ENCODE peak calls at places on chromosomes 13 and 19, in nine cellular contexts. F is astrocyte of the cerebellum, A is fibroblast of lung, Q is NB4, U is Calu3, K is choroid plexus epithelial cell, P is dorsolateral prefrontal cortex, M is heart left ventricle, N is body of pancreas. Y is an unnamed sample.

GRCh38 chr19:14689598-14690503 is at the start of gene ZNF333:
- DNase-seq in F (peak), A (peak), Q (peak), U (peak), K (peak), P (peak), M (peak), N (peak), Y (peak)

GRCh38 chr13:27125357-27126282 is 46.0 kb downstream of the USP12 start:
- DNase-seq in F (no peak), A (no peak), Q (no peak), U (no peak), K (peak), P (no peak), M (no peak), N (no peak), Y (no peak)

GRCh38 chr13:51894239-51894638 is 32.5 kb downstream of the CCDC70 start:
- DNase-seq in F (no peak), A (no peak), Q (no peak), U (no peak), K (no peak), P (no peak), M (no peak), N (no peak), Y (no peak)

GRCh38 chr13:107650081-107650701 is 565.1 kb downstream of the LIG4 start:
- DNase-seq in F (peak), A (peak), Q (peak), U (peak), K (peak), P (peak), M (peak), N (peak), Y (peak)

GRCh38 chr19:5032101-5032967 is 63.4 kb downstream of the KDM4B start:
- DNase-seq in F (no peak), A (no peak), Q (no peak), U (no peak), K (no peak), P (no peak), M (peak), N (no peak), Y (peak)

GRCh38 chr13:42702726-42703125 is 78.7 kb upstream of the FAM216B start:
- DNase-seq in F (no peak), A (peak), Q (no peak), U (no peak), K (peak), P (no peak), M (no peak), N (no peak), Y (peak)

GRCh38 chr19:27759896-27760295 is 1453.1 kb downstream of the UQCRFS1 start:
- DNase-seq in F (no peak), A (no peak), Q (no peak), U (no peak), K (no peak), P (no peak), M (no peak), N (no peak), Y (no peak)

GRCh38 chr13:98475521-98475920 is 101.4 kb downstream of the STK24 start:
- DNase-seq in F (no peak), A (no peak), Q (peak), U (peak), K (peak), P (no peak), M (no peak), N (no peak), Y (no peak)

GRCh38 chr19:10112037-10112751 is 701 bp downstream of the P2RY11 start:
- DNase-seq in F (no peak), A (no peak), Q (peak), U (no peak), K (peak), P (no peak), M (no peak), N (no peak), Y (no peak)

GRCh38 chr19:19345970-19346369 is 25.3 kb downstream of the MAU2 start:
- DNase-seq in F (no peak), A (no peak), Q (no peak), U (no peak), K (no peak), P (no peak), M (no peak), N (no peak), Y (no peak)

DNA sequence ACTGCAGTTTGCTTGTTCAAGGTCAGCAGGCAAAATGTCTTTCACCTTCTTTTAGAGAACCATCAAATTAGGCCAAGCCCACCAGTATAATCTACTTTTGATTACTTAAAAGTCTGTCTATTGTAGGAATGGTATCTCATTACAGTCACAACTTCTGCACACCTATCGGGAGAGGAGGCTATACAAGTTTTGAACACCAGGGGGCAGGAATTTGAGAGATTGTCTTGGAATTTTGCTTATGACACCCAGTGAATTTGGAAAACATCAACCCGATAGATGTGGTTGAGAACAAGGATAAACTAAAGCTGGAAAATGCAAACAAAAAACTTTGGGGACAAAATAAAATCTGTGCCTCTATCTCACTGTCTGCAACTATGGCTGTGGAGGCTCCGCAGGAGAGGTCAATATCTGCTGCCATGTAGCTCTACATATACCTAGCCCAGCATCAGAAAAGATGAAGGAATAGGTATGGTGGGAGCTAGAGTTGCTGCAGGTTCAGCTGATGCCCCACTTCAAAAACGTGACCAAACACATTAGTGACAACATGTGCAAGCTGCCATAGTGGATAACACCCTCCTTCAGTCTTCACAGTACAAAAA is 1299.2 kb upstream of the SPRY2 start:
- DNase-seq in F (no peak), A (no peak), Q (peak), U (peak), K (peak), P (no peak), M (no peak), N (peak), Y (no peak)
- TF ChIP-seq CTCF in F (peak), A (no peak), Q (peak), U (no peak), K (peak), P (peak), M (no peak), N (peak), Y (no peak)

DNA sequence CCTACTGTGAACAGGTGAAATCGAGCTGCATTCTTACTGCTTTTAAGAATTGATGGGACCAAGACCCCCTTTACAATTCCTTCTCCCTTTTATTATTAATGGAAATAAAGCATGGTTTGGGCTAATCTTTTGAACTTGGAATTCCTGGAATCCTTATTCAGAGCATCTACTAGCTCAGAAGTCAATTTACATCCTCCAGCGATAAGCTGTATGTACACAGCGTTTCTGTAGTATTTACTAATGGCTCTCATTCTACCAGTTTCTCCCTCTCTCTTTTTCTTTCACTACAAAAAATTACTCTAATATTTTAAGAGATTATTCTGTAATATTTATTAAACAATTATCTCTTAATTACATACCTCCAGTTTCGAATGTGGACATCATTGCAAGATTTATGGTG is 31.5 kb downstream of the FREM2 start:
- DNase-seq in F (no peak), A (no peak), Q (no peak), U (no peak), K (no peak), P (no peak), M (no peak), N (no peak), Y (no peak)
- TF ChIP-seq CTCF in F (no peak), A (no peak), Q (no peak), U (no peak), K (no peak), P (no peak), M (no peak), N (no peak), Y (no peak)

DNA sequence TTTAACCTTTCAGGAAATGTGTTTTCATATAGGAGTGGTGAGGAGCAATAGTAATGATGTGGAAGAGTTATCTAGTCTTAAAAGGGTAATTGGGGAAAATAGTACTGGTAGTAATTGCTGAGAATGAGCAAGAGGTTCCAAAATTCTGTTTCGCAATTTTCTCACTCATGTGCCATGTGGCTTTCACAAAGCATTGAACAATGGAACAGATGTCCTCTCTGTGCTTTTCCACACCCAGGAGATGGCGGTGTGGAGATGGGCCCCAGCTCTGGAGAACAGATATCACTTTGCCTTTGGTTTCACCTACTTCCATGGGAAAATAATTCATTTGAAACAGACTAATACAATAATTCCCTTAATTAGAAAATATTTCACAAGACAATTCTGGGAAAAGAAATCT is 170.0 kb upstream of the SLC10A2 start:
- DNase-seq in F (peak), A (no peak), Q (peak), U (no peak), K (peak), P (no peak), M (no peak), N (no peak), Y (peak)
- TF ChIP-seq CTCF in F (peak), A (no peak), Q (no peak), U (no peak), K (peak), P (no peak), M (no peak), N (no peak), Y (peak)

GRCh38 chr19:30689474-30689873 is 317.3 kb downstream of the ZNF536 start:
- DNase-seq in F (no peak), A (no peak), Q (no peak), U (no peak), K (no peak), P (no peak), M (no peak), N (no peak), Y (no peak)
- TF ChIP-seq CTCF in F (peak), A (no peak), Q (no peak), U (no peak), K (no peak), P (no peak), M (no peak), N (no peak), Y (no peak)